ENCODE peak calls at places on chromosome 21, in eight cellular contexts. P is colonic mucosa; R is mucosa of gallbladder; V is stimulated activated CD8-positive, alpha-beta memory T cell treated with anti-CD3 and anti-CD28 coated beads, Interleukin-7, amount 100 ng/mL, for 1 hour; D is pulmonary artery endothelial cell; S is NCI-H2029 treated with DMSO at 0.1 percent for 48 hours; K is PC-9; B is BJ. F is an unnamed sample.

GRCh38 chr21:33980276-33980916 is 64.8 kb upstream of the ATP5PO start:
- DNase-seq in P (no peak), R (no peak), V (no peak), D (no peak), S (no peak), K (no peak), B (no peak), F (no peak)

GRCh38 chr21:45997495-45998275 is 16.1 kb downstream of the COL6A1 start:
- DNase-seq in P (peak; percentile 10), R (no peak), V (no peak), D (no peak), S (no peak), K (no peak), B (no peak), F (no peak)

GRCh38 chr21:44425307-44425894 is 29.9 kb upstream of the LRRC3 start:
- DNase-seq in P (no peak), R (no peak), V (no peak), D (no peak), S (no peak), K (no peak), B (no peak), F (no peak)

GRCh38 chr21:14553422-14553821 is 7.3 kb upstream of the SAMSN1 start:
- DNase-seq in P (no peak), R (no peak), V (no peak), D (no peak), S (no peak), K (no peak), B (no peak), F (no peak)

GRCh38 chr21:33991091-33991490 is 75.5 kb upstream of the ATP5PO start:
- DNase-seq in P (no peak), R (no peak), V (no peak), D (no peak), S (no peak), K (no peak), B (no peak), F (no peak)

GRCh38 chr21:38376235-38376634 is 119.4 kb downstream of the KCNJ15 start:
- DNase-seq in P (no peak), R (no peak), V (no peak), D (no peak), S (no peak), K (no peak), B (no peak), F (no peak)

GRCh38 chr21:43311303-43311817 is 115.6 kb downstream of the SIK1 start:
- DNase-seq in P (peak; percentile 82), R (peak; percentile 81), V (no peak), D (no peak), S (peak; percentile 83), K (peak; percentile 14), B (no peak), F (no peak)

GRCh38 chr21:31282095-31282709 is 61.9 kb downstream of the TIAM1 start:
- DNase-seq in P (no peak), R (peak; percentile 24), V (no peak), D (no peak), S (no peak), K (peak; percentile 51), B (peak; percentile 74), F (peak; percentile 76)

GRCh38 chr21:21247441-21247840 is 249.2 kb downstream of the NCAM2 start:
- DNase-seq in P (no peak), R (no peak), V (no peak), D (no peak), S (no peak), K (no peak), B (no peak), F (no peak)

GRCh38 chr21:38848187-38848609 is 42.5 kb downstream of the ETS2 start:
- DNase-seq in P (peak; percentile 12), R (peak; percentile 60), V (no peak), D (no peak), S (no peak), K (no peak), B (no peak), F (no peak)

GRCh38 chr21:20570824-20571232 is 427.4 kb upstream of the NCAM2 start:
- DNase-seq in P (no peak), R (no peak), V (no peak), D (no peak), S (no peak), K (no peak), B (no peak), F (no peak)

GRCh38 chr21:25813917-25814316 is 79.1 kb downstream of the GABPA start:
- DNase-seq in P (no peak), R (no peak), V (no peak), D (no peak), S (no peak), K (no peak), B (no peak), F (no peak)

GRCh38 chr21:26079376-26079775 is 91.2 kb downstream of the APP start:
- DNase-seq in P (no peak), R (no peak), V (no peak), D (no peak), S (no peak), K (no peak), B (no peak), F (no peak)

GRCh38 chr21:29074007-29074376 is 544 bp upstream of the CCT8 start:
- DNase-seq in P (no peak), R (no peak), V (no peak), D (no peak), S (no peak), K (no peak), B (no peak), F (no peak)

GRCh38 chr21:42865361-42866160 is 13.8 kb downstream of the WDR4 start:
- DNase-seq in P (no peak), R (no peak), V (no peak), D (no peak), S (no peak), K (no peak), B (no peak), F (no peak)

GRCh38 chr21:35503646-35504045 is 454.5 kb upstream of the RUNX1 start:
- DNase-seq in P (no peak), R (peak; percentile 12), V (no peak), D (no peak), S (no peak), K (no peak), B (no peak), F (no peak)

GRCh38 chr21:38688068-38688467 is 117.7 kb upstream of the ETS2 start:
- DNase-seq in P (no peak), R (no peak), V (no peak), D (no peak), S (peak; percentile 45), K (no peak), B (no peak), F (no peak)

GRCh38 chr21:37220981-37221664 is 46.0 kb downstream of the VPS26C start:
- DNase-seq in P (peak; percentile 95), R (peak; percentile 95), V (peak; percentile 90), D (peak; percentile 78), S (peak; percentile 86), K (peak; percentile 79), B (peak; percentile 41), F (peak; percentile 73)

GRCh38 chr21:17250651-17251294 is 262.1 kb upstream of the CXADR start:
- DNase-seq in P (no peak), R (no peak), V (no peak), D (no peak), S (peak; percentile 90), K (no peak), B (no peak), F (no peak)

GRCh38 chr21:34881421-34881820 is 167.7 kb downstream of the RUNX1 start:
- DNase-seq in P (peak; percentile 16), R (no peak), V (no peak), D (no peak), S (no peak), K (no peak), B (no peak), F (no peak)

GRCh38 chr21:35361984-35362383 is 312.9 kb upstream of the RUNX1 start:
- DNase-seq in P (no peak), R (no peak), V (no peak), D (no peak), S (no peak), K (no peak), B (no peak), F (no peak)

GRCh38 chr21:46229133-46229922 is 754 bp upstream of the LSS start:
- DNase-seq in P (no peak), R (no peak), V (peak; percentile 14), D (no peak), S (peak; percentile 23), K (no peak), B (no peak), F (no peak)

GRCh38 chr21:45318556-45319341 is 31.1 kb upstream of the POFUT2 start:
- DNase-seq in P (no peak), R (peak; percentile 52), V (no peak), D (peak; percentile 74), S (no peak), K (peak; percentile 90), B (no peak), F (no peak)

GRCh38 chr21:42063206-42063577 is 7.9 kb upstream of the UMODL1 start:
- DNase-seq in P (peak; percentile 54), R (no peak), V (no peak), D (no peak), S (peak; percentile 81), K (no peak), B (no peak), F (no peak)

GRCh38 chr21:46243325-46243724 is 14.8 kb upstream of the LSS start:
- DNase-seq in P (no peak), R (no peak), V (no peak), D (no peak), S (no peak), K (no peak), B (no peak), F (no peak)